ENCODE peak calls at places on chromosomes 4 and X, in seven cellular contexts. One of them, this sample, is unnamed.

GRCh38 chr4:128060130-128060619 is 937 bp upstream of the LARP1B start:
- DNase-seq in GM12878: no peak
- DNase-seq in HepG2: no peak
- DNase-seq in GM23338: no peak
- DNase-seq in HCT116: no peak
- DNase-seq in K562: peak
- DNase-seq in H1: peak
- DNase-seq in this sample: no peak

GRCh38 chr4:59936566-59936965 is 1263.6 kb upstream of the ADGRL3 start:
- DNase-seq in H1: no peak
- DNase-seq in HCT116: no peak
- DNase-seq in GM23338: no peak
- DNase-seq in K562: no peak
- DNase-seq in GM12878: no peak
- DNase-seq in HepG2: no peak
- DNase-seq in this sample: no peak

GRCh38 chrX:48631376-48632090 is 34.2 kb downstream of the WDR13 start:
- DNase-seq in GM23338: peak
- DNase-seq in HepG2: peak
- DNase-seq in HCT116: peak
- DNase-seq in H1: peak
- DNase-seq in GM12878: peak
- DNase-seq in K562: peak
- DNase-seq in this sample: peak

GRCh38 chr4:105088110-105088879 is 58.4 kb upstream of the TET2 start:
- DNase-seq in K562: no peak
- DNase-seq in GM23338: peak
- DNase-seq in HepG2: no peak
- DNase-seq in GM12878: no peak
- DNase-seq in HCT116: no peak
- DNase-seq in H1: no peak
- DNase-seq in this sample: peak

GRCh38 chrX:136711147-136711546 is 63.2 kb downstream of the CD40LG start:
- DNase-seq in HepG2: no peak
- DNase-seq in H1: no peak
- DNase-seq in GM12878: no peak
- DNase-seq in GM23338: peak
- DNase-seq in HCT116: no peak
- DNase-seq in K562: peak
- DNase-seq in this sample: no peak

GRCh38 chrX:145552643-145553042 is 265.0 kb upstream of the SLITRK2 start:
- DNase-seq in GM23338: peak
- DNase-seq in K562: no peak
- DNase-seq in H1: no peak
- DNase-seq in HCT116: no peak
- DNase-seq in GM12878: no peak
- DNase-seq in HepG2: no peak
- DNase-seq in this sample: no peak

GRCh38 chr4:16875487-16875886 is 23.0 kb downstream of the LDB2 start:
- DNase-seq in H1: no peak
- DNase-seq in K562: no peak
- DNase-seq in GM23338: no peak
- DNase-seq in HCT116: no peak
- DNase-seq in GM12878: no peak
- DNase-seq in HepG2: no peak
- DNase-seq in this sample: no peak

GRCh38 chr4:38177792-38178665 is 217.8 kb downstream of the PTTG2 start:
- DNase-seq in HCT116: no peak
- DNase-seq in GM12878: no peak
- DNase-seq in GM23338: no peak
- DNase-seq in HepG2: no peak
- DNase-seq in H1: no peak
- DNase-seq in K562: peak
- DNase-seq in this sample: no peak

GRCh38 chr4:120977435-120977997 is 55.0 kb upstream of the PRDM5 start:
- DNase-seq in H1: no peak
- DNase-seq in K562: no peak
- DNase-seq in GM23338: peak
- DNase-seq in HepG2: peak
- DNase-seq in HCT116: peak
- DNase-seq in GM12878: no peak
- DNase-seq in this sample: peak

GRCh38 chr4:36280555-36280954 is 861 bp upstream of the DTHD1 start:
- DNase-seq in H1: no peak
- DNase-seq in K562: no peak
- DNase-seq in HCT116: no peak
- DNase-seq in HepG2: no peak
- DNase-seq in GM12878: no peak
- DNase-seq in GM23338: peak
- DNase-seq in this sample: no peak

GRCh38 chrX:2538016-2538415 is 37.2 kb upstream of the DHRSX start:
- DNase-seq in HCT116: no peak
- DNase-seq in GM12878: no peak
- DNase-seq in H1: no peak
- DNase-seq in GM23338: no peak
- DNase-seq in HepG2: no peak
- DNase-seq in K562: no peak
- DNase-seq in this sample: no peak

GRCh38 chr4:112519689-112520597 is 4.0 kb upstream of the NEUROG2 start:
- DNase-seq in K562: peak
- DNase-seq in HepG2: no peak
- DNase-seq in HCT116: no peak
- DNase-seq in H1: peak
- DNase-seq in GM23338: peak
- DNase-seq in GM12878: no peak
- DNase-seq in this sample: no peak

GRCh38 chr4:108247511-108248088 is 78.9 kb upstream of the LEF1 start:
- DNase-seq in HepG2: no peak
- DNase-seq in K562: peak
- DNase-seq in HCT116: peak
- DNase-seq in H1: peak
- DNase-seq in GM12878: no peak
- DNase-seq in GM23338: peak
- DNase-seq in this sample: no peak

GRCh38 chrX:47145408-47146120 is 543 bp downstream of the RBM10 start:
- DNase-seq in H1: no peak
- DNase-seq in HepG2: no peak
- DNase-seq in GM12878: no peak
- DNase-seq in HCT116: no peak
- DNase-seq in GM23338: no peak
- DNase-seq in K562: peak
- DNase-seq in this sample: no peak

GRCh38 chr4:150888625-150889024 is 126.5 kb downstream of the LRBA start:
- DNase-seq in K562: no peak
- DNase-seq in GM12878: no peak
- DNase-seq in HepG2: no peak
- DNase-seq in H1: no peak
- DNase-seq in HCT116: no peak
- DNase-seq in GM23338: no peak
- DNase-seq in this sample: no peak

GRCh38 chr4:10866691-10867090 is 182.1 kb upstream of the CLNK start:
- DNase-seq in H1: no peak
- DNase-seq in GM23338: no peak
- DNase-seq in K562: no peak
- DNase-seq in HepG2: no peak
- DNase-seq in HCT116: no peak
- DNase-seq in GM12878: no peak
- DNase-seq in this sample: no peak

GRCh38 chr4:87975466-87975865 is at the start of gene SPP1:
- DNase-seq in H1: no peak
- DNase-seq in GM12878: no peak
- DNase-seq in K562: no peak
- DNase-seq in HepG2: peak
- DNase-seq in HCT116: no peak
- DNase-seq in GM23338: peak
- DNase-seq in this sample: no peak

GRCh38 chr4:17597517-17597916 is 16.9 kb upstream of the MED28 start:
- DNase-seq in HCT116: no peak
- DNase-seq in K562: peak
- DNase-seq in H1: no peak
- DNase-seq in HepG2: no peak
- DNase-seq in GM12878: no peak
- DNase-seq in GM23338: peak
- DNase-seq in this sample: no peak

GRCh38 chr4:6773616-6774540 is 8.6 kb upstream of the KIAA0232 start:
- DNase-seq in HCT116: no peak
- DNase-seq in GM23338: no peak
- DNase-seq in K562: no peak
- DNase-seq in GM12878: no peak
- DNase-seq in HepG2: peak
- DNase-seq in H1: no peak
- DNase-seq in this sample: no peak

GRCh38 chr4:169184236-169184635 is 86.5 kb downstream of the SH3RF1 start:
- DNase-seq in GM12878: no peak
- DNase-seq in HCT116: no peak
- DNase-seq in GM23338: no peak
- DNase-seq in HepG2: no peak
- DNase-seq in K562: no peak
- DNase-seq in H1: no peak
- DNase-seq in this sample: no peak

GRCh38 chr4:87986508-87986907 is 11.0 kb downstream of the SPP1 start:
- DNase-seq in H1: no peak
- DNase-seq in GM12878: no peak
- DNase-seq in GM23338: no peak
- DNase-seq in HCT116: no peak
- DNase-seq in HepG2: no peak
- DNase-seq in K562: no peak
- DNase-seq in this sample: no peak

GRCh38 chr4:138560448-138560847 is 318.3 kb upstream of the SLC7A11 start:
- DNase-seq in K562: peak
- DNase-seq in H1: peak
- DNase-seq in HepG2: no peak
- DNase-seq in HCT116: no peak
- DNase-seq in GM23338: peak
- DNase-seq in GM12878: no peak
- DNase-seq in this sample: no peak

GRCh38 chrX:139739138-139739537 is 31.2 kb upstream of the MCF2 start:
- DNase-seq in HepG2: no peak
- DNase-seq in H1: no peak
- DNase-seq in GM12878: peak
- DNase-seq in GM23338: no peak
- DNase-seq in HCT116: no peak
- DNase-seq in K562: no peak
- DNase-seq in this sample: no peak
- TF ChIP-seq POLR2AphosphoS5 in HepG2: no peak
- TF ChIP-seq POLR2AphosphoS5 in H1: no peak
- TF ChIP-seq POLR2AphosphoS5 in GM12878: no peak
- TF ChIP-seq POLR2AphosphoS5 in GM23338: no peak
- TF ChIP-seq POLR2AphosphoS5 in HCT116: no peak
- TF ChIP-seq POLR2AphosphoS5 in K562: no peak
- TF ChIP-seq POLR2AphosphoS5 in this sample: no peak

DNA sequence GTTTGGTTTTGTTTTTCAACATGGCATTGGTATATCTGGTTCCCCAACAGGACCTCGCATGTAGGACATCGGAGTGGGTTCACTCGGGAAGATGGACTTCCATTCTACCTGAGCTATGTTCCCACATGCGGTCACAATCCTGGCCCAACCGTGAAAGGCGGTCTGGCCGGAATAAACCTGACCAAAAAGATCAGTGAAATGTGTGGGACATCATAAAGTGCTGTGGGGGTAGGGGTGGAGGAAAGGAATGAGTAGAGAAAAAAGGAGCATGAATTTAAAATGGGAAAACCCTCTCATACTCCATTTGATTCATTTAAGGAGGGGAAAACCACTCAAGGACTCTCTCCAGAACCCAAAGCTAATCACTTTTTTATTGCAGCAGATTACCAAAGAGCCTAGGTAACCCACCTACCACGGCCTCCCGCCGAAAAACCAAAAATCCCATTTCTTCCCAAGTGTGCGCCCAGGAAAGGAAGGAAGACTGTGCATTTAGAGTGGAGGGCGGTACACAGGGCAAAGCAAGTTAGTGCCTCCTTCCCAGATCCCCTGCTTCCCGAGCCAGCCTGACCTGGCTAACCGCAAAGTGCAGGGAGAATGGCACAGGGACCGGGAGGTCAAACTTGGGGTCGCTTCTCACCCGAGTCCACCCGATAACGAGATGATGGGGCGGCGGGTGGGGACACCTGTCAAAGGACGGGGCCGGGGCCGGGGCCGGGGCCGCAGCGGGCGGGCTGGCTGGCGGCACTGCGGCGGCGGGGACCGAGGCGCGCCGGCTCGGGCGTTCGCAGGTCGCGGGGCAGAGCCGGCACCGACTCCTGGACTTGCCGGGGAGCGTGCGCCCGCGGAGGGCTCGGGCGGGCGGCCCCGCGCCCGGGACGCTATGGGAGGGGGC is 689 bp downstream of the TMEM150C start:
- DNase-seq in H1: peak
- DNase-seq in K562: no peak
- DNase-seq in GM12878: no peak
- DNase-seq in HCT116: no peak
- DNase-seq in HepG2: no peak
- DNase-seq in GM23338: peak
- DNase-seq in this sample: no peak
- TF ChIP-seq EZH2 in H1: no peak
- TF ChIP-seq EZH2 in K562: no peak
- TF ChIP-seq EZH2 in GM12878: no peak
- TF ChIP-seq EZH2 in HCT116: no peak
- TF ChIP-seq EZH2 in HepG2: peak
- TF ChIP-seq EZH2 in GM23338: no peak
- TF ChIP-seq EZH2 in this sample: no peak

GRCh38 chr4:170827562-170828260 is 738.0 kb upstream of the AADAT start:
- DNase-seq in K562: no peak
- DNase-seq in GM12878: no peak
- DNase-seq in H1: no peak
- DNase-seq in HepG2: no peak
- DNase-seq in GM23338: no peak
- DNase-seq in HCT116: no peak
- DNase-seq in this sample: no peak
- TF ChIP-seq POLR2AphosphoS5 in K562: no peak
- TF ChIP-seq POLR2AphosphoS5 in GM12878: no peak
- TF ChIP-seq POLR2AphosphoS5 in H1: no peak
- TF ChIP-seq POLR2AphosphoS5 in HepG2: no peak
- TF ChIP-seq POLR2AphosphoS5 in GM23338: no peak
- TF ChIP-seq POLR2AphosphoS5 in HCT116: no peak
- TF ChIP-seq POLR2AphosphoS5 in this sample: no peak

GRCh38 chr4:173527103-173527876 is 2.7 kb downstream of the HAND2 start:
- DNase-seq in HepG2: no peak
- DNase-seq in GM23338: peak
- DNase-seq in GM12878: no peak
- DNase-seq in HCT116: no peak
- DNase-seq in H1: peak
- DNase-seq in K562: peak
- DNase-seq in this sample: no peak

GRCh38 chr4:173530326-173531062 is 465 bp upstream of the HAND2 start:
- DNase-seq in H1: no peak
- DNase-seq in GM23338: peak
- DNase-seq in K562: no peak
- DNase-seq in HepG2: no peak
- DNase-seq in GM12878: no peak
- DNase-seq in HCT116: no peak
- DNase-seq in this sample: no peak

GRCh38 chr4:173531085-173531965 is 1.3 kb upstream of the HAND2 start:
- DNase-seq in H1: peak
- DNase-seq in HCT116: no peak
- DNase-seq in K562: no peak
- DNase-seq in GM12878: no peak
- DNase-seq in HepG2: no peak
- DNase-seq in GM23338: peak
- DNase-seq in this sample: no peak

GRCh38 chr4:173528378-173529321 is 1.4 kb downstream of the HAND2 start:
- DNase-seq in H1: peak
- DNase-seq in K562: peak
- DNase-seq in GM23338: peak
- DNase-seq in GM12878: no peak
- DNase-seq in HepG2: no peak
- DNase-seq in HCT116: no peak
- DNase-seq in this sample: no peak

GRCh38 chr4:173529505-173530325 is at the start of gene HAND2:
- DNase-seq in GM23338: peak
- DNase-seq in GM12878: no peak
- DNase-seq in HepG2: no peak
- DNase-seq in K562: peak
- DNase-seq in HCT116: no peak
- DNase-seq in H1: peak
- DNase-seq in this sample: peak
- TF ChIP-seq EZH2 in GM23338: peak
- TF ChIP-seq EZH2 in GM12878: no peak
- TF ChIP-seq EZH2 in HepG2: no peak
- TF ChIP-seq EZH2 in K562: no peak
- TF ChIP-seq EZH2 in HCT116: no peak
- TF ChIP-seq EZH2 in H1: peak
- TF ChIP-seq EZH2 in this sample: no peak